ENCODE peak calls at places on chromosome 17, in five cellular contexts. One of them, this sample, is unnamed.

GRCh38 chr17:42414782-42415409 is 8.2 kb downstream of the CAVIN1 start:
- ATAC-seq in K562: peak; percentile 37
- ATAC-seq in PC-3: no peak
- ATAC-seq in heart right ventricle: peak; percentile 58
- ATAC-seq in left lung: peak; percentile 80
- ATAC-seq in this sample: no peak

GRCh38 chr17:65855245-65855644 is 293.8 kb upstream of the AXIN2 start:
- ATAC-seq in left lung: peak; percentile 88
- ATAC-seq in heart right ventricle: no peak
- ATAC-seq in K562: no peak
- ATAC-seq in PC-3: peak; percentile 73
- ATAC-seq in this sample: no peak

GRCh38 chr17:46782250-46782953 is 36.1 kb downstream of the WNT3 start:
- ATAC-seq in heart right ventricle: peak; percentile 42
- ATAC-seq in left lung: peak; percentile 84
- ATAC-seq in K562: peak; percentile 96
- ATAC-seq in PC-3: peak; percentile 97
- ATAC-seq in this sample: no peak

GRCh38 chr17:52666264-52666663 is 507.8 kb upstream of the CA10 start:
- ATAC-seq in heart right ventricle: no peak
- ATAC-seq in K562: no peak
- ATAC-seq in PC-3: no peak
- ATAC-seq in left lung: no peak
- ATAC-seq in this sample: no peak

GRCh38 chr17:60142872-60143499 is 6.8 kb upstream of the CA4 start:
- ATAC-seq in heart right ventricle: peak; percentile 79
- ATAC-seq in left lung: peak; percentile 90
- ATAC-seq in K562: peak; percentile 91
- ATAC-seq in PC-3: peak; percentile 89
- ATAC-seq in this sample: peak; percentile 54

GRCh38 chr17:35799942-35800341 is 4.5 kb upstream of the MMP28 start:
- ATAC-seq in left lung: peak; percentile 62
- ATAC-seq in heart right ventricle: peak; percentile 83
- ATAC-seq in K562: no peak
- ATAC-seq in PC-3: peak; percentile 54
- ATAC-seq in this sample: peak; percentile 58

GRCh38 chr17:18004901-18005305 is 32.2 kb downstream of the DRC3 start:
- ATAC-seq in K562: peak; percentile 54
- ATAC-seq in heart right ventricle: peak; percentile 63
- ATAC-seq in left lung: no peak
- ATAC-seq in PC-3: peak; percentile 49
- ATAC-seq in this sample: no peak

GRCh38 chr17:48733632-48734327 is 5.2 kb upstream of the HOXB13 start:
- ATAC-seq in K562: no peak
- ATAC-seq in left lung: no peak
- ATAC-seq in PC-3: peak; percentile 8
- ATAC-seq in heart right ventricle: no peak
- ATAC-seq in this sample: no peak

DNA sequence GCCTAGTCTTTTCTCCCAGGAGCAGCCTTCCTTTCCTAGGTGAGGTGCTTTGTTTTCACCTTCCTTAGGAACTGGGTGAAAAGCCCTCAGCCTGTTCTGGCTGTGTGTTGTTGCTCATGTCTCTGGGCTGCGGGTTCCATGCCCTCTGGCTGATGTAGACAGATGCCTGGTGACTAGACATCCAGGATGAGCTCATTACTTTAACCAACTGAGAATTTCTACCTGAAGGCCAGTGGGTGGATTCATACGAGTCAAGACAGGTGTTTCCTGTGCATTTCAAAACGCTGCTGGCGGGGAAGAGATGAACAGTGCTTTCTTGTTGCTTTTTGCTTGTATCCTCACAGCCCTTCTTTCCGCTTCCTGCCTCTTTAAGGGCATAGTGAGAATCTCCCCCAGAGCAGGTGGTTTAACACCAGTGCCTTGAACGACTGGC is 22.3 kb downstream of the SAP30BP start:
- ATAC-seq in left lung: no peak
- ATAC-seq in K562: no peak
- ATAC-seq in heart right ventricle: no peak
- ATAC-seq in PC-3: peak; percentile 54
- ATAC-seq in this sample: no peak
- H3K4me1 ChIP-seq in left lung: peaks cover 86% of the 10 kb centered on the region
- H3K4me1 ChIP-seq in K562: peaks cover 3% of the 10 kb centered on the region
- H3K4me1 ChIP-seq in heart right ventricle: peaks cover 97% of the 10 kb centered on the region
- H3K4me1 ChIP-seq in PC-3: peaks cover 88% of the 10 kb centered on the region
- H3K4me1 ChIP-seq in this sample: peaks cover 96% of the 10 kb centered on the region

GRCh38 chr17:30239089-30239462 is 3.6 kb upstream of the SLC6A4 start:
- ATAC-seq in PC-3: no peak
- ATAC-seq in heart right ventricle: no peak
- ATAC-seq in K562: no peak
- ATAC-seq in left lung: no peak
- ATAC-seq in this sample: no peak

GRCh38 chr17:30238003-30238344 is 2.5 kb upstream of the SLC6A4 start:
- ATAC-seq in K562: no peak
- ATAC-seq in heart right ventricle: no peak
- ATAC-seq in PC-3: no peak
- ATAC-seq in left lung: no peak
- ATAC-seq in this sample: no peak

GRCh38 chr17:30240177-30240576 is 4.7 kb upstream of the SLC6A4 start:
- ATAC-seq in heart right ventricle: no peak
- ATAC-seq in PC-3: no peak
- ATAC-seq in K562: no peak
- ATAC-seq in left lung: no peak
- ATAC-seq in this sample: no peak

GRCh38 chr17:30237296-30238002 is 2.0 kb upstream of the SLC6A4 start:
- ATAC-seq in PC-3: no peak
- ATAC-seq in K562: peak; percentile 12
- ATAC-seq in heart right ventricle: peak; percentile 38
- ATAC-seq in left lung: peak; percentile 8
- ATAC-seq in this sample: no peak

GRCh38 chr17:30238387-30239088 is 3.0 kb upstream of the SLC6A4 start:
- ATAC-seq in K562: peak; percentile 73
- ATAC-seq in PC-3: no peak
- ATAC-seq in heart right ventricle: no peak
- ATAC-seq in left lung: peak; percentile 31
- ATAC-seq in this sample: no peak
- H3K4me1 ChIP-seq in K562: peaks cover 3% of the 10 kb centered on the region
- H3K4me1 ChIP-seq in PC-3: no peaks in the 10 kb centered on the region
- H3K4me1 ChIP-seq in heart right ventricle: peaks cover 26% of the 10 kb centered on the region
- H3K4me1 ChIP-seq in left lung: peaks cover 36% of the 10 kb centered on the region
- H3K4me1 ChIP-seq in this sample: peaks cover 17% of the 10 kb centered on the region

GRCh38 chr17:10117581-10118001 is 80.8 kb downstream of the GAS7 start:
- ATAC-seq in heart right ventricle: no peak
- ATAC-seq in PC-3: no peak
- ATAC-seq in left lung: no peak
- ATAC-seq in K562: no peak
- ATAC-seq in this sample: no peak

GRCh38 chr17:10115536-10115932 is 82.9 kb downstream of the GAS7 start:
- ATAC-seq in heart right ventricle: no peak
- ATAC-seq in PC-3: no peak
- ATAC-seq in K562: no peak
- ATAC-seq in left lung: no peak
- ATAC-seq in this sample: no peak

GRCh38 chr17:10116267-10116666 is 82.1 kb downstream of the GAS7 start:
- ATAC-seq in heart right ventricle: no peak
- ATAC-seq in left lung: no peak
- ATAC-seq in K562: no peak
- ATAC-seq in PC-3: no peak
- ATAC-seq in this sample: no peak

GRCh38 chr17:10116676-10117075 is 81.7 kb downstream of the GAS7 start:
- ATAC-seq in K562: no peak
- ATAC-seq in PC-3: no peak
- ATAC-seq in left lung: no peak
- ATAC-seq in heart right ventricle: no peak
- ATAC-seq in this sample: no peak

DNA sequence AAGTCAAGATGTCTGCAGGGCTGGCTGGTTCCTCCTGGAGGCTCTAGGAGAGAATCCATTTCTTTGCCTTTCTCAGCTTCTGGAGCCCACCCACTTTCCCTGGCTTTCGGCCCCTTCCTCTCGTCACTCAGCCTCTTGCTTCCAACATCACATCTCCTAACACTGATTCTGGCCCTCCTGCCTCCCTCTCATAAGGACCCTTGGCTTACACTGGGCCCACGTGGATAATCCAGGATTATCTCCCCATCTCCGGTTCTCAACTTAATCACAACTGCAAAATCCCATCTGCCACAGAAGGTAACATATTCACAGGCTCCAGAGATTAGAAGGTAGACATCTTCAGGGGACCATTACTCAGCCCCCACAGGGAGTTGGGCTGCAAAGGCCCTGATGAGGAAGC is 81.3 kb downstream of the GAS7 start:
- ATAC-seq in K562: no peak
- ATAC-seq in left lung: no peak
- ATAC-seq in PC-3: no peak
- ATAC-seq in heart right ventricle: no peak
- ATAC-seq in this sample: no peak
- H3K4me1 ChIP-seq in K562: no peaks in the 10 kb centered on the region
- H3K4me1 ChIP-seq in left lung: peaks cover 88% of the 10 kb centered on the region
- H3K4me1 ChIP-seq in PC-3: peaks cover 9% of the 10 kb centered on the region
- H3K4me1 ChIP-seq in heart right ventricle: peaks cover 98% of the 10 kb centered on the region
- H3K4me1 ChIP-seq in this sample: peaks cover 47% of the 10 kb centered on the region

GRCh38 chr17:34254146-34254545 is 939 bp upstream of the CCL2 start:
- ATAC-seq in PC-3: no peak
- ATAC-seq in heart right ventricle: peak; percentile 50
- ATAC-seq in K562: no peak
- ATAC-seq in left lung: peak; percentile 4
- ATAC-seq in this sample: peak; percentile 79

GRCh38 chr17:34251186-34251585 is 3.9 kb upstream of the CCL2 start:
- ATAC-seq in left lung: no peak
- ATAC-seq in PC-3: no peak
- ATAC-seq in heart right ventricle: no peak
- ATAC-seq in K562: no peak
- ATAC-seq in this sample: no peak

GRCh38 chr17:34254651-34255380 is at the start of gene CCL2:
- ATAC-seq in K562: peak; percentile 75
- ATAC-seq in PC-3: no peak
- ATAC-seq in left lung: peak; percentile 69
- ATAC-seq in heart right ventricle: peak; percentile 59
- ATAC-seq in this sample: peak; percentile 40

GRCh38 chr17:34252890-34253525 is 2.1 kb upstream of the CCL2 start:
- ATAC-seq in left lung: no peak
- ATAC-seq in K562: no peak
- ATAC-seq in heart right ventricle: no peak
- ATAC-seq in PC-3: no peak
- ATAC-seq in this sample: no peak

GRCh38 chr17:34252138-34252889 is 2.8 kb upstream of the CCL2 start:
- ATAC-seq in PC-3: no peak
- ATAC-seq in left lung: peak; percentile 46
- ATAC-seq in heart right ventricle: peak; percentile 94
- ATAC-seq in K562: peak; percentile 77
- ATAC-seq in this sample: peak; percentile 88
- H3K4me1 ChIP-seq in PC-3: no peaks in the 10 kb centered on the region
- H3K4me1 ChIP-seq in left lung: peaks cover 91% of the 10 kb centered on the region
- H3K4me1 ChIP-seq in heart right ventricle: peaks cover 85% of the 10 kb centered on the region
- H3K4me1 ChIP-seq in K562: peaks cover 16% of the 10 kb centered on the region
- H3K4me1 ChIP-seq in this sample: peaks cover 51% of the 10 kb centered on the region

GRCh38 chr17:10022416-10022815 is 117.3 kb upstream of the RCVRN start:
- ATAC-seq in PC-3: no peak
- ATAC-seq in heart right ventricle: peak; percentile 73
- ATAC-seq in left lung: peak; percentile 9
- ATAC-seq in K562: no peak
- ATAC-seq in this sample: no peak

GRCh38 chr17:10025976-10026785 is 121.1 kb upstream of the RCVRN start:
- ATAC-seq in left lung: no peak
- ATAC-seq in PC-3: no peak
- ATAC-seq in heart right ventricle: no peak
- ATAC-seq in K562: no peak
- ATAC-seq in this sample: no peak

GRCh38 chr17:10029129-10029528 is 124.1 kb upstream of the RCVRN start:
- ATAC-seq in left lung: peak; percentile 69
- ATAC-seq in heart right ventricle: no peak
- ATAC-seq in K562: no peak
- ATAC-seq in PC-3: no peak
- ATAC-seq in this sample: no peak

GRCh38 chr17:10026786-10027046 is 121.6 kb upstream of the RCVRN start:
- ATAC-seq in left lung: no peak
- ATAC-seq in K562: no peak
- ATAC-seq in PC-3: no peak
- ATAC-seq in heart right ventricle: no peak
- ATAC-seq in this sample: no peak

GRCh38 chr17:10025224-10025623 is 120.2 kb upstream of the RCVRN start:
- ATAC-seq in heart right ventricle: no peak
- ATAC-seq in K562: no peak
- ATAC-seq in PC-3: no peak
- ATAC-seq in left lung: no peak
- ATAC-seq in this sample: no peak
- H3K4me1 ChIP-seq in heart right ventricle: peaks cover 54% of the 10 kb centered on the region
- H3K4me1 ChIP-seq in K562: no peaks in the 10 kb centered on the region
- H3K4me1 ChIP-seq in PC-3: no peaks in the 10 kb centered on the region
- H3K4me1 ChIP-seq in left lung: peaks cover 74% of the 10 kb centered on the region
- H3K4me1 ChIP-seq in this sample: peaks cover 48% of the 10 kb centered on the region

GRCh38 chr17:78137392-78138203 is 7.0 kb downstream of the TMC8 start:
- ATAC-seq in PC-3: no peak
- ATAC-seq in heart right ventricle: no peak
- ATAC-seq in left lung: no peak
- ATAC-seq in K562: peak; percentile 33
- ATAC-seq in this sample: no peak
- H3K4me1 ChIP-seq in PC-3: peaks cover 26% of the 10 kb centered on the region
- H3K4me1 ChIP-seq in heart right ventricle: peaks cover 32% of the 10 kb centered on the region
- H3K4me1 ChIP-seq in left lung: peaks cover 85% of the 10 kb centered on the region
- H3K4me1 ChIP-seq in K562: peaks cover 70% of the 10 kb centered on the region
- H3K4me1 ChIP-seq in this sample: no peaks in the 10 kb centered on the region

DNA sequence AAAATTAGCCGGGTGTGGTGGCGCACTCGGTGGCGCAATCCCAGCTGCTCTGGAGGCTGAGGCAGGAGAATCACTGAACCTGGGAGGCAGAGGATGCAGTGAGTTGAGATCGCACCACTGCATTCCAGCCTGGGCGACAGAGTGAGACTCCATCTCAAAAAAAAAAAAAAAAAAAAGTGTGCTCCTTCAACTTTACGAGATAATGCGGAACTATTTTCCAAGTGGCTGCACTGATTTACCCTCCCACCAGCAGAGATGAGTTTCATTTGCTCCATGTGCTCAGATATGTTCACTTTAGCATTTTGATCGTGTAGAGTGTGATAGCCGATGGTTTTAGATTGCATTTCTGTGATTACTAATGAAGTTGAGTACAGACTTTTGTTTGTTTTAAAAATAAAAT is 20.0 kb upstream of the LASP1NB start:
- ATAC-seq in left lung: no peak
- ATAC-seq in PC-3: no peak
- ATAC-seq in K562: no peak
- ATAC-seq in heart right ventricle: no peak
- ATAC-seq in this sample: no peak
- H3K4me1 ChIP-seq in left lung: peaks cover 97% of the 10 kb centered on the region
- H3K4me1 ChIP-seq in PC-3: peaks cover 11% of the 10 kb centered on the region
- H3K4me1 ChIP-seq in K562: peaks cover 10% of the 10 kb centered on the region
- H3K4me1 ChIP-seq in heart right ventricle: peaks cover 79% of the 10 kb centered on the region
- H3K4me1 ChIP-seq in this sample: peaks cover 81% of the 10 kb centered on the region

DNA sequence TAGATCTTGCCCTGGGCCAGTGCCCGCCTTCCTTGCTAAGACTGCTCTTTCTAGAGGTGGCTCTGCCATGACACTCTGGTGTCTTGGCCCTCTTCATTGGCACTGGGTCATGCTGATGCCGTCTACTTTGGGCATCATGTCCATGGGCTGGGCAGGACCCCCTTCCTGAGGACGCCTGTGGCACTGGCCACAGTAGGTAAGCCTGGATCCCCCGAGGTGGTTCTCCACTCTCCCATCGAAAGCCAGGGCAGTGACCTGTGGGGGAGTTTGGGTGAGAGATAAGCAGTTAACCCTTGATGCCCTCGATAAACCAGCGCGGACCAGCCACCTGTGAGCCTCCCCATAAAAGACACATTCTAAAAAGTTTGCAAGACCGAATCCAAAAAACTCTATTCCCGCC is 20.0 kb upstream of the ITGB4 start:
- ATAC-seq in PC-3: no peak
- ATAC-seq in left lung: no peak
- ATAC-seq in heart right ventricle: no peak
- ATAC-seq in K562: no peak
- ATAC-seq in this sample: no peak
- H3K4me1 ChIP-seq in PC-3: peaks cover 57% of the 10 kb centered on the region
- H3K4me1 ChIP-seq in left lung: peaks cover 45% of the 10 kb centered on the region
- H3K4me1 ChIP-seq in heart right ventricle: peaks cover 70% of the 10 kb centered on the region
- H3K4me1 ChIP-seq in K562: peaks cover 5% of the 10 kb centered on the region
- H3K4me1 ChIP-seq in this sample: peaks cover 50% of the 10 kb centered on the region